ENCODE peak calls at places on chromosome 19, in five cellular contexts. I is testis, Q is IMR-90, E is fibroblast of lung, Z is endothelial cell of umbilical vein. S is an unnamed sample. For H3K4me1, the result is how much of the 10 kb centered on the place peaks cover.

GRCh38 chr19:3178973-3179738 is 587 bp downstream of the S1PR4 start:
- DNase-seq in Q (no peak), Z (no peak), E (no peak), I (no peak), S (no peak)

GRCh38 chr19:29665826-29666633 is 769 bp downstream of the PLEKHF1 start:
- DNase-seq in Q (peak), Z (no peak), E (peak), I (peak), S (peak)

GRCh38 chr19:18862976-18863842 is 31.4 kb downstream of the UPF1 start:
- DNase-seq in Q (no peak), Z (no peak), E (no peak), I (no peak), S (no peak)

GRCh38 chr19:8877854-8878705 is 45.9 kb downstream of the MBD3L1 start:
- DNase-seq in E (no peak), Z (no peak), Q (no peak), I (peak), S (no peak)

GRCh38 chr19:41219924-41220567 is 1.0 kb downstream of the AXL start:
- DNase-seq in E (peak), I (peak), Q (peak), Z (no peak), S (peak)

GRCh38 chr19:50460161-50460765 is 16.0 kb upstream of the EMC10 start:
- DNase-seq in Q (peak), E (peak), Z (no peak), I (no peak), S (no peak)

GRCh38 chr19:34320277-34320676 is 44.7 kb upstream of the GPI start:
- DNase-seq in Q (no peak), I (no peak), E (no peak), Z (peak), S (peak)

GRCh38 chr19:19453129-19453461 is 47.6 kb downstream of the GATAD2A start:
- DNase-seq in Z (no peak), I (no peak), E (no peak), Q (no peak), S (no peak)

GRCh38 chr19:35746556-35746955 is 1.1 kb downstream of the PSENEN start:
- DNase-seq in E (no peak), I (no peak), Q (no peak), Z (no peak), S (no peak)
- H3K4me3 ChIP-seq in E (no peak), I (no peak), Q (no peak), Z (no peak), S (no peak)

GRCh38 chr19:43639507-43640423 is at the start of gene CADM4:
- DNase-seq in E (no peak), Q (no peak), I (no peak), Z (no peak), S (peak)

GRCh38 chr19:43638991-43639494 is 607 bp downstream of the CADM4 start:
- DNase-seq in I (no peak), Q (no peak), E (no peak), Z (no peak), S (no peak)

GRCh38 chr19:43636121-43636683 is 3.4 kb downstream of the CADM4 start:
- DNase-seq in E (peak), I (no peak), Q (no peak), Z (no peak), S (no peak)

GRCh38 chr19:43640424-43640757 is 741 bp upstream of the CADM4 start:
- DNase-seq in I (no peak), Z (no peak), Q (no peak), E (no peak), S (no peak)

DNA sequence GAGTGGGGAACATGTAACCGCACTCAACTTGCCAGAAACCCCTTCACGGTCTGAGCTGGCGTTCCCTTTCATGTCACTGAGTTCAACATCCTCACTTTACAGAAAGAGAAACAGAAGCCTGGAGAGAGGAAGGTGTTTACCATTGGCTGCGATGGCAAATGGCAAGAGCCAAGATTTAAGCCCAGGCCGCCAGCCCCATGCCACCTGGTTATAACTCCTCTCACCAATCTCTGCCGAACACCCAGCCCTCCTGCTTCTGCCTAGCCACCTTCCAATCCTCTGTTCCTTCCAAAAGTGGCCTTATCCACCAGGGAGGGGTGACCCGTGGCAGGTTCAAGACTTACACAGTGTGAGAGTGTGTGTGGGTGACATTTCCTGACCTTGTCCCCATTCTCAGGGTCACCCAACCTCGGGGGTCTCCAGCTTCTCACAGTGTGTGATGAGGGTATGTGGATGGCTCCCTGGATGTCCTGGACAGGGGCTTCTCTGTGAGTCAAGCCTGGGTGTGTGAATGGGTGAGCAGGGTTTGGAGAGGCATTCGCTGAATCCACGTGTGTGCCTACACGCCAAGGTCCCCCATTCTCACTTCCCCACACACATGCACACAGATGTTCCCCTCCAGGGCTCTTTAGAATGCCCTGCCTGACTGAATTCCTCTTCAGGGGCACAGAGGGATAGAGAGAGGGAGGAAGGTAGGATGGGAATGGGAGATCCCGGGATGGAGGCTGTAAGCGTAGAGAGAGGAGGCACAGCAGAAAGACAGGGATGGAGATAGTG is 1.2 kb downstream of the CADM4 start:
- DNase-seq in I (no peak), Q (no peak), E (no peak), Z (no peak), S (no peak)
- H3K27ac ChIP-seq in I (no peak), Q (no peak), E (no peak), Z (no peak), S (no peak)

GRCh38 chr19:10427169-10427568 is 6.8 kb downstream of the PDE4A start:
- DNase-seq in E (no peak), I (no peak), Q (no peak), Z (no peak), S (no peak)
- H3K4me1 ChIP-seq in E (under half), I (under half), Q (under half), Z (under half), S (under half)

DNA sequence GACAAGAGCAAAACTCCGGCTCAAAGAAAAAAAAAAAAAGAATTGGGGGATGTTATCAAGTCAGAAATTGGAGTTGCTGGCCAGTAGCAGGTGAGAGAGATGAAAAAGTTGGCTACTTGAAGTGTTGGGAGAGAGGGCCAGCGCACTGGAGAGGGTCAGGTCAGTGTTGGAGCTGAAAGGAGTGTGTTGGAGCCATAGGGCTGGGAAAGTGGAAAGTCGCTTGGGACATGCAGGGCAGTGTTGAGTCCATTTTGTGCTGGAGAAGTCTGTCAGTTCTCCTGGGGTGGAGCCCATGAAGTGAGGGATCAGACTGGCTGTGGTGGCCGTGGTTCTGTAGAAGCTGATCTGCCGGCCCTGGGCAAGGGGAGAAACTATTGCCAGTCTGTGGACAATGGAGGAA is 1.7 kb downstream of the PPP1R37 start:
- DNase-seq in Q (no peak), Z (no peak), I (no peak), E (no peak), S (no peak)
- H3K4me3 ChIP-seq in Q (no peak), Z (no peak), I (no peak), E (no peak), S (no peak)

DNA sequence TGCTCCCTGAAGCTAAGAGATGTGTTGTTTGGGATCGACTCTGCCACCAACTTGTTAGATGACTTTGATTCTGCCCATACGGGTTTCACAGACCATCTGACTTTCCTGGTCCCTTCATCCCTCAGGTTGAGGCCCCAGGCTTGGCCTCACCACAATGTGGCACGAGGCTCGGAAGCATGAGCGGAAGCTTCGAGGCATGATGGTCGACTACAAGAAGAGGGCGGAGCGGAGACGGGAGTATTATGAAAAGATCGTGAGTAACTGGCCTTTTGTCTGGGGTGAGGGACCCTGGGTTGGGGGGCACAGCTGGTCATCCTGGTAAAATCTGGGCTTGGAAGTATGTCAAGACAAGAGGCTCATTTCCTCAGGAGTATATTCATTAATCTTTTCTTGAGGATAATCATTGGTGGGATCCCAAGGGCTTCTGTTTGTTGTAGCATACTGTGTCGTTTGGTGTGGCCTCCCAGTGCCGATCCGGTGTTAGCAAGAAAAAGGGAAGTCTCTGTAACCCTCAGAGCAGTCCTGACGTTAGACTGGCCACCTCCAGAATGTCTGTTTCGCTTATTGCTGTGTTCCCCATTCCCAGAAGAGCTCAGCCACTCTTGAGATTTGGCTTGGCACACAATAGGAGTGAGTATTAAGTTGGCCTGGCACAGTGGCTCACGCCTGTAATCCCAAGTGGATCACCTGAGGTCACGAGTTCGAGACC is 1.4 kb downstream of the CLASRP start:
- DNase-seq in Z (no peak), E (no peak), Q (no peak), I (no peak), S (no peak)
- H3K27ac ChIP-seq in Z (no peak), E (peak), Q (no peak), I (peak), S (no peak)

GRCh38 chr19:10730932-10731331 is 13.1 kb downstream of the DNM2 start:
- DNase-seq in Q (no peak), Z (no peak), E (no peak), I (no peak), S (no peak)
- H3K4me1 ChIP-seq in Q (under half), Z (under half), E (under half), I (under half), S (under half)

GRCh38 chr19:47418595-47419036 is 711 bp downstream of the MEIS3 start:
- DNase-seq in E (no peak), Q (no peak), I (no peak), Z (no peak), S (no peak)

GRCh38 chr19:47415953-47416666 is 3.2 kb downstream of the MEIS3 start:
- DNase-seq in Q (no peak), Z (no peak), I (no peak), E (no peak), S (no peak)

GRCh38 chr19:47416667-47417033 is 2.7 kb downstream of the MEIS3 start:
- DNase-seq in I (no peak), E (no peak), Q (no peak), Z (no peak), S (no peak)

GRCh38 chr19:47417746-47418594 is 1.4 kb downstream of the MEIS3 start:
- DNase-seq in I (no peak), E (no peak), Q (peak), Z (no peak), S (no peak)

DNA sequence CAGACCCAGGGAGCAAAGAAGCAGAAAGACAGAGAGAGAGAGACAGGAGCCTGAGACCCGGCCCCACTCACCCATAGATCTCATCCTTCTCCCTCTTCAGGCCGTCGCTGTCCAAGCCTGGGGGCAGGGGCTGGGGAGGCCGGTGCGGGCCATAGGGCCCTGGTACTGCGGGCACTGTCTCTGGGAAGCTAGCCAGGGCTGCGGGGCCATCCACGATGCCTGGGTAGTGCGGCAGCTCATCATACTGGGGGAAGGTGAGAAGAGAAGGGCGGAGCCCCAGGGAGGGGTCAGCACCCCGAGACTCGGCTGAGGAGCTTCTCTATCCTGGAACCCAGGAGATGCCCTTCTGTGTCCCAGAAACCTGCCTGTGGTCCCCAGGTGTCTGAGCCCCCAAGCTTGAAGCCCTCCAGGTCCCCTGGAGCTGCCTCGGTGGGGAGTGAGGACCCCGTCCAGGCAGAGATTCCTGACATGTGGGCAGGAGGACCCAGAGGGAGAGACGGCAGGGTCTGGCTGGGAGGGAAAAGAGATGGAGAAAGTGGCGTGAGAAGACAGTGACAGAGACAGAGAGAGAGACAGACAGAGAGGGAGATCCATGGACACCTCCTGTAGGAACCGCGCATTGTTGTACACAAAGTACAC is 2.1 kb downstream of the MEIS3 start:
- DNase-seq in Z (no peak), Q (no peak), I (no peak), E (no peak), S (no peak)
- H3K4me3 ChIP-seq in Z (no peak), Q (peak), I (no peak), E (no peak), S (no peak)

DNA sequence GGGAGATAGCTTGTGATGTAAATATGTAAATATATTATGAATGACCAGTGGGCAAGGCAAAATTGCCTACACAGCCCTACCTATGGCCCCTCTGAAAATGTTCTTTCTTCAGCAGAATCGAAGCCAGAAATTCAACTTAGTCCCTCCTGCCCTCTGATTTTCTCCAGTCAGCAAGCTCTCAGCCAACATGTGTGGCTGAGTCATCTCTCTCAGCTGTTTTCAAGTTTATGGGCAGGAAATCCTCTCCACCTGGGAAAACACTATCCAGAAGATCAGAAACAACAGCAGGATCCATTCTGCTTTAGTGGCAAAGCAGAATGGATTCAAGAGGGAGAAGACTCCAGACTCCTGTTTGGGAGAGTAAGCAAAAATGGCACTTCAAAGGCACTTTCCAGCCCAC is 8.9 kb upstream of the ZNF527 start:
- DNase-seq in E (peak), Z (peak), Q (peak), I (no peak), S (no peak)
- H3K27ac ChIP-seq in E (no peak), Z (peak), Q (no peak), I (no peak), S (no peak)

S was measured in right cardiac atrium.